ENCODE peak calls at places on chromosomes 5 and 9, in seven cellular contexts. V is mesendoderm, T is IMR-90, D is mesenchymal stem cell, Z is H1, Q is H9, Y is trophoblast cell. K is an unnamed sample.

GRCh38 chr9:121249563-121249962 is 18.4 kb upstream of the GSN start:
- DNase-seq in V (no peak), T (no peak), D (no peak), Z (no peak), Q (no peak), Y (no peak), K (no peak)

GRCh38 chr5:94345257-94345656 is 273.1 kb downstream of the KIAA0825 start:
- DNase-seq in V (no peak), T (no peak), D (no peak), Z (no peak), Q (no peak), Y (no peak), K (no peak)

GRCh38 chr5:159330131-159330530 is at the start of gene IL12B:
- DNase-seq in V (no peak), T (peak), D (peak), Z (no peak), Q (no peak), Y (no peak), K (no peak)

GRCh38 chr9:95229230-95229933 is 88.1 kb downstream of the FANCC start:
- DNase-seq in V (no peak), T (no peak), D (no peak), Z (no peak), Q (no peak), Y (no peak), K (no peak)

GRCh38 chr5:96876292-96876850 is at the start of gene ERAP2:
- DNase-seq in V (peak), T (peak), D (peak), Z (no peak), Q (no peak), Y (no peak), K (no peak)

GRCh38 chr5:147669113-147669869 is 113.2 kb downstream of the JAKMIP2 start:
- DNase-seq in V (no peak), T (no peak), D (no peak), Z (no peak), Q (no peak), Y (no peak), K (no peak)

GRCh38 chr9:105341784-105342183 is 97.3 kb downstream of the SLC44A1 start:
- DNase-seq in V (no peak), T (peak), D (peak), Z (no peak), Q (no peak), Y (no peak), K (no peak)

GRCh38 chr5:80608730-80609129 is 38.6 kb upstream of the ANKRD34B start:
- DNase-seq in V (no peak), T (no peak), D (no peak), Z (no peak), Q (no peak), Y (no peak), K (no peak)

GRCh38 chr5:2894347-2895135 is 143.1 kb upstream of the IRX2 start:
- DNase-seq in V (no peak), T (no peak), D (no peak), Z (peak), Q (peak), Y (no peak), K (no peak)

GRCh38 chr5:66503203-66503789 is 92.9 kb upstream of the MAST4 start:
- DNase-seq in V (no peak), T (no peak), D (no peak), Z (no peak), Q (no peak), Y (no peak), K (no peak)

GRCh38 chr5:158739941-158740340 is 359.8 kb downstream of the EBF1 start:
- DNase-seq in V (peak), T (no peak), D (no peak), Z (no peak), Q (no peak), Y (no peak), K (no peak)

GRCh38 chr5:153782589-153783238 is 256.0 kb downstream of the FAM114A2 start:
- DNase-seq in V (peak), T (peak), D (peak), Z (no peak), Q (peak), Y (peak), K (peak)

GRCh38 chr9:83219154-83219923 is 156.4 kb upstream of the RASEF start:
- DNase-seq in V (peak), T (peak), D (peak), Z (peak), Q (peak), Y (peak), K (peak)

GRCh38 chr9:125472926-125473701 is 211.5 kb downstream of the GAPVD1 start:
- DNase-seq in V (peak), T (peak), D (peak), Z (no peak), Q (no peak), Y (no peak), K (no peak)

GRCh38 chr9:75452512-75452911 is 364.2 kb downstream of the OSTF1 start:
- DNase-seq in V (no peak), T (no peak), D (no peak), Z (no peak), Q (no peak), Y (no peak), K (no peak)

GRCh38 chr5:159781626-159782157 is 134.6 kb upstream of the ADRA1B start:
- DNase-seq in V (no peak), T (no peak), D (no peak), Z (no peak), Q (no peak), Y (peak), K (no peak)

GRCh38 chr5:3000631-3001030 is 249.2 kb upstream of the IRX2 start:
- DNase-seq in V (no peak), T (no peak), D (no peak), Z (no peak), Q (no peak), Y (no peak), K (no peak)

GRCh38 chr9:115393976-115394775 is 276.2 kb upstream of the TNC start:
- DNase-seq in V (no peak), T (no peak), D (no peak), Z (no peak), Q (no peak), Y (no peak), K (no peak)

GRCh38 chr9:70145981-70146380 is 102.3 kb downstream of the MAMDC2 start:
- DNase-seq in V (no peak), T (no peak), D (no peak), Z (no peak), Q (no peak), Y (peak), K (no peak)

GRCh38 chr5:154794525-154795234 is 39.5 kb downstream of the LARP1 start:
- DNase-seq in V (peak), T (peak), D (peak), Z (no peak), Q (no peak), Y (peak), K (no peak)

GRCh38 chr9:95171596-95171995 is 145.9 kb downstream of the FANCC start:
- DNase-seq in V (no peak), T (peak), D (peak), Z (no peak), Q (no peak), Y (no peak), K (no peak)

GRCh38 chr9:138104251-138105122 is 226.9 kb downstream of the CACNA1B start:
- DNase-seq in V (no peak), T (no peak), D (no peak), Z (no peak), Q (peak), Y (no peak), K (no peak)

GRCh38 chr9:97980479-97980803 is 2.7 kb upstream of the ANP32B start:
- DNase-seq in V (no peak), T (no peak), D (no peak), Z (no peak), Q (no peak), Y (no peak), K (no peak)

GRCh38 chr9:19488721-19489120 is 79.9 kb downstream of the ACER2 start:
- DNase-seq in V (no peak), T (no peak), D (no peak), Z (no peak), Q (no peak), Y (peak), K (no peak)

GRCh38 chr5:133292300-133292699 is 240.5 kb downstream of the HSPA4 start:
- DNase-seq in V (peak), T (no peak), D (no peak), Z (no peak), Q (no peak), Y (no peak), K (no peak)

GRCh38 chr9:116288658-116289057 is 135.1 kb downstream of the PAPPA start:
- DNase-seq in V (no peak), T (peak), D (peak), Z (no peak), Q (no peak), Y (peak), K (no peak)

GRCh38 chr5:173326501-173326960 is 1.7 kb downstream of the STC2 start:
- DNase-seq in V (peak), T (peak), D (peak), Z (no peak), Q (no peak), Y (peak), K (no peak)

GRCh38 chr9:24881361-24881760 is 335.7 kb upstream of the IZUMO3 start:
- DNase-seq in V (no peak), T (no peak), D (no peak), Z (no peak), Q (no peak), Y (no peak), K (no peak)

GRCh38 chr5:95102080-95102479 is 182.8 kb downstream of the MCTP1 start:
- DNase-seq in V (no peak), T (no peak), D (no peak), Z (no peak), Q (no peak), Y (no peak), K (no peak)

GRCh38 chr5:124746916-124747769 is 704 bp upstream of the ZNF608 start:
- DNase-seq in V (peak), T (peak), D (peak), Z (peak), Q (peak), Y (peak), K (peak)

GRCh38 chr5:108762660-108763059 is 15.0 kb downstream of the FER start:
- DNase-seq in V (no peak), T (no peak), D (no peak), Z (no peak), Q (no peak), Y (no peak), K (no peak)

GRCh38 chr5:150651924-150652688 is 8.9 kb upstream of the MYOZ3 start:
- DNase-seq in V (no peak), T (no peak), D (no peak), Z (no peak), Q (no peak), Y (no peak), K (no peak)

GRCh38 chr5:150654181-150654580 is 6.9 kb upstream of the MYOZ3 start:
- DNase-seq in V (no peak), T (no peak), D (no peak), Z (no peak), Q (no peak), Y (no peak), K (no peak)

GRCh38 chr5:150653145-150653761 is 7.8 kb upstream of the MYOZ3 start:
- DNase-seq in V (no peak), T (peak), D (no peak), Z (no peak), Q (no peak), Y (no peak), K (no peak)

GRCh38 chr5:150655221-150655620 is 5.8 kb upstream of the MYOZ3 start:
- DNase-seq in V (no peak), T (no peak), D (no peak), Z (no peak), Q (no peak), Y (no peak), K (no peak)

GRCh38 chr5:150653762-150654158 is 7.3 kb upstream of the MYOZ3 start:
- DNase-seq in V (no peak), T (peak), D (peak), Z (no peak), Q (no peak), Y (no peak), K (no peak)
- H2BK120ac ChIP-seq in V (no peak), T (no peak), D (no peak), Z (no peak), Q (no peak), Y (no peak), K (no peak)

DNA sequence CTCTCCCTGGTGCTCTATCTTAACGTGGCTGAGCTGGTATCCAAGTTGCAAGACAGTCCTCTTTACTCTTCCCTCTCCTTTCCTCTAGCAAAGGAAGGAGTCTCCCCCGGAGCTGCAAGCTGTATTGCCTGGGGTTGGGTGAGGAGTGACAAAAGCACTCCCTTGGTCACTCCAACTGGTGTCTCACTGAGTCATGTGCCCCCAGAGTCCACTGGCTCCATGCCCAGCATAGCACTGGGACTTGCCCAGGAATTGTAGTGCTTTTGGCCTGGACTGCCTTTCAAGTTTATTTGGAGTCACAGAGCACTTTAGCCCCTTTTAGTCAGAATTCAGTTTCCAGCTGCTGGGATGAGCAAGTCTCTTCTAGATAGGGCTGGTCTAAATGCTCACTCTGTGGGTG is 82.6 kb upstream of the FST start:
- DNase-seq in V (peak), T (peak), D (peak), Z (no peak), Q (no peak), Y (no peak), K (no peak)
- H2BK120ac ChIP-seq in V (no peak), T (peak), D (no peak), Z (no peak), Q (no peak), Y (no peak), K (no peak)

GRCh38 chr9:131676431-131676972 is 63.4 kb downstream of the RAPGEF1 start:
- DNase-seq in V (no peak), T (no peak), D (no peak), Z (no peak), Q (no peak), Y (no peak), K (no peak)
- H2BK120ac ChIP-seq in V (no peak), T (peak), D (peak), Z (peak), Q (no peak), Y (peak), K (no peak)

GRCh38 chr9:91771027-91771426 is 179.0 kb downstream of the ROR2 start:
- DNase-seq in V (peak), T (peak), D (peak), Z (no peak), Q (peak), Y (peak), K (no peak)
- H2BK120ac ChIP-seq in V (no peak), T (peak), D (no peak), Z (no peak), Q (no peak), Y (no peak), K (no peak)

K was measured in neuronal stem cell.